ENCODE peak calls at places on chromosomes 11 and 22, in ten cellular contexts. One of them, this sample, is unnamed.
A peak's percentile ranks its signal among the peaks of the same experiment; 100 is the strongest.

GRCh38 chr11:123584737-123585136 is 69.7 kb downstream of the SCN3B start:
- DNase-seq in activated naive CD4-positive, alpha-beta T cell: no peak
- DNase-seq in naive thymus-derived CD8-positive, alpha-beta T cell: no peak
- DNase-seq in activated CD8-positive, alpha-beta memory T cell treated with anti-CD3 and anti-CD28 coated beads, Interleukin-2, amount 50 U/mL, for 4 hours: no peak
- DNase-seq in DMS153: no peak
- DNase-seq in BE2C: no peak
- DNase-seq in NCI-H1417: no peak
- DNase-seq in activated CD4-positive, alpha-beta T cell treated with anti-CD3 and anti-CD28 coated beads, Interleukin-2, amount 50 U/mL, for 48 hours: no peak
- DNase-seq in T-helper 9 cell: no peak
- DNase-seq in natural killer cell treated with Interleukin-12 subunit alpha and Interleukin-12 subunit beta and Interleukin-15 and Interleukin-18, amount 100 ng/mL, for 72 hours: no peak
- DNase-seq in this sample: no peak

GRCh38 chr22:23670378-23671295 is 20.2 kb upstream of the RGL4 start:
- DNase-seq in activated naive CD4-positive, alpha-beta T cell: no peak
- DNase-seq in naive thymus-derived CD8-positive, alpha-beta T cell: no peak
- DNase-seq in activated CD8-positive, alpha-beta memory T cell treated with anti-CD3 and anti-CD28 coated beads, Interleukin-2, amount 50 U/mL, for 4 hours: no peak
- DNase-seq in DMS153: no peak
- DNase-seq in BE2C: no peak
- DNase-seq in NCI-H1417: no peak
- DNase-seq in activated CD4-positive, alpha-beta T cell treated with anti-CD3 and anti-CD28 coated beads, Interleukin-2, amount 50 U/mL, for 48 hours: no peak
- DNase-seq in T-helper 9 cell: no peak
- DNase-seq in natural killer cell treated with Interleukin-12 subunit alpha and Interleukin-12 subunit beta and Interleukin-15 and Interleukin-18, amount 100 ng/mL, for 72 hours: no peak
- DNase-seq in this sample: no peak

GRCh38 chr11:115222218-115222862 is 281.9 kb downstream of the CADM1 start:
- DNase-seq in activated naive CD4-positive, alpha-beta T cell: no peak
- DNase-seq in naive thymus-derived CD8-positive, alpha-beta T cell: no peak
- DNase-seq in activated CD8-positive, alpha-beta memory T cell treated with anti-CD3 and anti-CD28 coated beads, Interleukin-2, amount 50 U/mL, for 4 hours: no peak
- DNase-seq in DMS153: peak; percentile 92
- DNase-seq in BE2C: no peak
- DNase-seq in NCI-H1417: peak; percentile 91
- DNase-seq in activated CD4-positive, alpha-beta T cell treated with anti-CD3 and anti-CD28 coated beads, Interleukin-2, amount 50 U/mL, for 48 hours: peak; percentile 15
- DNase-seq in T-helper 9 cell: no peak
- DNase-seq in natural killer cell treated with Interleukin-12 subunit alpha and Interleukin-12 subunit beta and Interleukin-15 and Interleukin-18, amount 100 ng/mL, for 72 hours: no peak
- DNase-seq in this sample: no peak

GRCh38 chr11:114326776-114327175 is 30.6 kb downstream of the NNMT start:
- DNase-seq in activated naive CD4-positive, alpha-beta T cell: no peak
- DNase-seq in naive thymus-derived CD8-positive, alpha-beta T cell: no peak
- DNase-seq in activated CD8-positive, alpha-beta memory T cell treated with anti-CD3 and anti-CD28 coated beads, Interleukin-2, amount 50 U/mL, for 4 hours: no peak
- DNase-seq in DMS153: no peak
- DNase-seq in BE2C: no peak
- DNase-seq in NCI-H1417: no peak
- DNase-seq in activated CD4-positive, alpha-beta T cell treated with anti-CD3 and anti-CD28 coated beads, Interleukin-2, amount 50 U/mL, for 48 hours: no peak
- DNase-seq in T-helper 9 cell: no peak
- DNase-seq in natural killer cell treated with Interleukin-12 subunit alpha and Interleukin-12 subunit beta and Interleukin-15 and Interleukin-18, amount 100 ng/mL, for 72 hours: no peak
- DNase-seq in this sample: no peak

GRCh38 chr11:68810164-68810563 is 31.6 kb downstream of the CPT1A start:
- DNase-seq in activated naive CD4-positive, alpha-beta T cell: no peak
- DNase-seq in naive thymus-derived CD8-positive, alpha-beta T cell: no peak
- DNase-seq in activated CD8-positive, alpha-beta memory T cell treated with anti-CD3 and anti-CD28 coated beads, Interleukin-2, amount 50 U/mL, for 4 hours: no peak
- DNase-seq in DMS153: no peak
- DNase-seq in BE2C: peak; percentile 86
- DNase-seq in NCI-H1417: no peak
- DNase-seq in activated CD4-positive, alpha-beta T cell treated with anti-CD3 and anti-CD28 coated beads, Interleukin-2, amount 50 U/mL, for 48 hours: no peak
- DNase-seq in T-helper 9 cell: no peak
- DNase-seq in natural killer cell treated with Interleukin-12 subunit alpha and Interleukin-12 subunit beta and Interleukin-15 and Interleukin-18, amount 100 ng/mL, for 72 hours: no peak
- DNase-seq in this sample: no peak

GRCh38 chr11:82775736-82776346 is 42.2 kb upstream of the FAM181B start:
- DNase-seq in activated naive CD4-positive, alpha-beta T cell: no peak
- DNase-seq in naive thymus-derived CD8-positive, alpha-beta T cell: no peak
- DNase-seq in activated CD8-positive, alpha-beta memory T cell treated with anti-CD3 and anti-CD28 coated beads, Interleukin-2, amount 50 U/mL, for 4 hours: no peak
- DNase-seq in DMS153: no peak
- DNase-seq in BE2C: peak; percentile 75
- DNase-seq in NCI-H1417: peak; percentile 6
- DNase-seq in activated CD4-positive, alpha-beta T cell treated with anti-CD3 and anti-CD28 coated beads, Interleukin-2, amount 50 U/mL, for 48 hours: peak; percentile 47
- DNase-seq in T-helper 9 cell: no peak
- DNase-seq in natural killer cell treated with Interleukin-12 subunit alpha and Interleukin-12 subunit beta and Interleukin-15 and Interleukin-18, amount 100 ng/mL, for 72 hours: no peak
- DNase-seq in this sample: peak; percentile 58

GRCh38 chr22:20656516-20656901 is 117.4 kb upstream of the SERPIND1 start:
- DNase-seq in activated naive CD4-positive, alpha-beta T cell: no peak
- DNase-seq in naive thymus-derived CD8-positive, alpha-beta T cell: no peak
- DNase-seq in activated CD8-positive, alpha-beta memory T cell treated with anti-CD3 and anti-CD28 coated beads, Interleukin-2, amount 50 U/mL, for 4 hours: no peak
- DNase-seq in DMS153: no peak
- DNase-seq in BE2C: no peak
- DNase-seq in NCI-H1417: no peak
- DNase-seq in activated CD4-positive, alpha-beta T cell treated with anti-CD3 and anti-CD28 coated beads, Interleukin-2, amount 50 U/mL, for 48 hours: no peak
- DNase-seq in T-helper 9 cell: no peak
- DNase-seq in natural killer cell treated with Interleukin-12 subunit alpha and Interleukin-12 subunit beta and Interleukin-15 and Interleukin-18, amount 100 ng/mL, for 72 hours: no peak
- DNase-seq in this sample: no peak

GRCh38 chr11:2539761-2540520 is 95.1 kb downstream of the KCNQ1 start:
- DNase-seq in activated naive CD4-positive, alpha-beta T cell: no peak
- DNase-seq in naive thymus-derived CD8-positive, alpha-beta T cell: no peak
- DNase-seq in activated CD8-positive, alpha-beta memory T cell treated with anti-CD3 and anti-CD28 coated beads, Interleukin-2, amount 50 U/mL, for 4 hours: peak; percentile 6
- DNase-seq in DMS153: no peak
- DNase-seq in BE2C: peak; percentile 0
- DNase-seq in NCI-H1417: no peak
- DNase-seq in activated CD4-positive, alpha-beta T cell treated with anti-CD3 and anti-CD28 coated beads, Interleukin-2, amount 50 U/mL, for 48 hours: no peak
- DNase-seq in T-helper 9 cell: no peak
- DNase-seq in natural killer cell treated with Interleukin-12 subunit alpha and Interleukin-12 subunit beta and Interleukin-15 and Interleukin-18, amount 100 ng/mL, for 72 hours: peak; percentile 54
- DNase-seq in this sample: no peak

GRCh38 chr22:25566812-25567211 is 2.3 kb downstream of the GRK3 start:
- DNase-seq in activated naive CD4-positive, alpha-beta T cell: no peak
- DNase-seq in naive thymus-derived CD8-positive, alpha-beta T cell: no peak
- DNase-seq in activated CD8-positive, alpha-beta memory T cell treated with anti-CD3 and anti-CD28 coated beads, Interleukin-2, amount 50 U/mL, for 4 hours: no peak
- DNase-seq in DMS153: no peak
- DNase-seq in BE2C: no peak
- DNase-seq in NCI-H1417: no peak
- DNase-seq in activated CD4-positive, alpha-beta T cell treated with anti-CD3 and anti-CD28 coated beads, Interleukin-2, amount 50 U/mL, for 48 hours: no peak
- DNase-seq in T-helper 9 cell: no peak
- DNase-seq in natural killer cell treated with Interleukin-12 subunit alpha and Interleukin-12 subunit beta and Interleukin-15 and Interleukin-18, amount 100 ng/mL, for 72 hours: no peak
- DNase-seq in this sample: no peak

GRCh38 chr22:40006641-40007040 is 11.9 kb downstream of the FAM83F start:
- DNase-seq in activated naive CD4-positive, alpha-beta T cell: no peak
- DNase-seq in naive thymus-derived CD8-positive, alpha-beta T cell: no peak
- DNase-seq in activated CD8-positive, alpha-beta memory T cell treated with anti-CD3 and anti-CD28 coated beads, Interleukin-2, amount 50 U/mL, for 4 hours: no peak
- DNase-seq in DMS153: no peak
- DNase-seq in BE2C: no peak
- DNase-seq in NCI-H1417: no peak
- DNase-seq in activated CD4-positive, alpha-beta T cell treated with anti-CD3 and anti-CD28 coated beads, Interleukin-2, amount 50 U/mL, for 48 hours: no peak
- DNase-seq in T-helper 9 cell: no peak
- DNase-seq in natural killer cell treated with Interleukin-12 subunit alpha and Interleukin-12 subunit beta and Interleukin-15 and Interleukin-18, amount 100 ng/mL, for 72 hours: no peak
- DNase-seq in this sample: no peak

GRCh38 chr11:112613051-112613972 is 347.9 kb upstream of the NCAM1 start:
- DNase-seq in activated naive CD4-positive, alpha-beta T cell: no peak
- DNase-seq in naive thymus-derived CD8-positive, alpha-beta T cell: no peak
- DNase-seq in activated CD8-positive, alpha-beta memory T cell treated with anti-CD3 and anti-CD28 coated beads, Interleukin-2, amount 50 U/mL, for 4 hours: no peak
- DNase-seq in DMS153: peak; percentile 3
- DNase-seq in BE2C: peak; percentile 66
- DNase-seq in NCI-H1417: peak; percentile 76
- DNase-seq in activated CD4-positive, alpha-beta T cell treated with anti-CD3 and anti-CD28 coated beads, Interleukin-2, amount 50 U/mL, for 48 hours: no peak
- DNase-seq in T-helper 9 cell: no peak
- DNase-seq in natural killer cell treated with Interleukin-12 subunit alpha and Interleukin-12 subunit beta and Interleukin-15 and Interleukin-18, amount 100 ng/mL, for 72 hours: no peak
- DNase-seq in this sample: no peak

GRCh38 chr11:44484211-44484610 is 81.3 kb upstream of the CD82 start:
- DNase-seq in activated naive CD4-positive, alpha-beta T cell: no peak
- DNase-seq in naive thymus-derived CD8-positive, alpha-beta T cell: no peak
- DNase-seq in activated CD8-positive, alpha-beta memory T cell treated with anti-CD3 and anti-CD28 coated beads, Interleukin-2, amount 50 U/mL, for 4 hours: no peak
- DNase-seq in DMS153: no peak
- DNase-seq in BE2C: peak; percentile 39
- DNase-seq in NCI-H1417: peak; percentile 25
- DNase-seq in activated CD4-positive, alpha-beta T cell treated with anti-CD3 and anti-CD28 coated beads, Interleukin-2, amount 50 U/mL, for 48 hours: peak; percentile 6
- DNase-seq in T-helper 9 cell: no peak
- DNase-seq in natural killer cell treated with Interleukin-12 subunit alpha and Interleukin-12 subunit beta and Interleukin-15 and Interleukin-18, amount 100 ng/mL, for 72 hours: no peak
- DNase-seq in this sample: peak; percentile 15

GRCh38 chr22:36765943-36766450 is 9.9 kb downstream of the IFT27 start:
- DNase-seq in activated naive CD4-positive, alpha-beta T cell: no peak
- DNase-seq in naive thymus-derived CD8-positive, alpha-beta T cell: no peak
- DNase-seq in activated CD8-positive, alpha-beta memory T cell treated with anti-CD3 and anti-CD28 coated beads, Interleukin-2, amount 50 U/mL, for 4 hours: no peak
- DNase-seq in DMS153: no peak
- DNase-seq in BE2C: peak; percentile 3
- DNase-seq in NCI-H1417: no peak
- DNase-seq in activated CD4-positive, alpha-beta T cell treated with anti-CD3 and anti-CD28 coated beads, Interleukin-2, amount 50 U/mL, for 48 hours: no peak
- DNase-seq in T-helper 9 cell: no peak
- DNase-seq in natural killer cell treated with Interleukin-12 subunit alpha and Interleukin-12 subunit beta and Interleukin-15 and Interleukin-18, amount 100 ng/mL, for 72 hours: peak; percentile 51
- DNase-seq in this sample: no peak

GRCh38 chr11:94750319-94751215 is 17.6 kb upstream of the AMOTL1 start:
- DNase-seq in activated naive CD4-positive, alpha-beta T cell: no peak
- DNase-seq in naive thymus-derived CD8-positive, alpha-beta T cell: no peak
- DNase-seq in activated CD8-positive, alpha-beta memory T cell treated with anti-CD3 and anti-CD28 coated beads, Interleukin-2, amount 50 U/mL, for 4 hours: no peak
- DNase-seq in DMS153: no peak
- DNase-seq in BE2C: no peak
- DNase-seq in NCI-H1417: no peak
- DNase-seq in activated CD4-positive, alpha-beta T cell treated with anti-CD3 and anti-CD28 coated beads, Interleukin-2, amount 50 U/mL, for 48 hours: no peak
- DNase-seq in T-helper 9 cell: no peak
- DNase-seq in natural killer cell treated with Interleukin-12 subunit alpha and Interleukin-12 subunit beta and Interleukin-15 and Interleukin-18, amount 100 ng/mL, for 72 hours: no peak
- DNase-seq in this sample: no peak

GRCh38 chr11:33542921-33543320 is 157.7 kb downstream of the C11orf91 start:
- DNase-seq in activated naive CD4-positive, alpha-beta T cell: no peak
- DNase-seq in naive thymus-derived CD8-positive, alpha-beta T cell: no peak
- DNase-seq in activated CD8-positive, alpha-beta memory T cell treated with anti-CD3 and anti-CD28 coated beads, Interleukin-2, amount 50 U/mL, for 4 hours: peak; percentile 18
- DNase-seq in DMS153: no peak
- DNase-seq in BE2C: peak; percentile 36
- DNase-seq in NCI-H1417: peak; percentile 59
- DNase-seq in activated CD4-positive, alpha-beta T cell treated with anti-CD3 and anti-CD28 coated beads, Interleukin-2, amount 50 U/mL, for 48 hours: peak; percentile 58
- DNase-seq in T-helper 9 cell: peak; percentile 25
- DNase-seq in natural killer cell treated with Interleukin-12 subunit alpha and Interleukin-12 subunit beta and Interleukin-15 and Interleukin-18, amount 100 ng/mL, for 72 hours: no peak
- DNase-seq in this sample: peak; percentile 70

GRCh38 chr22:50293441-50294318 is 13.8 kb downstream of the PLXNB2 start:
- DNase-seq in activated naive CD4-positive, alpha-beta T cell: no peak
- DNase-seq in naive thymus-derived CD8-positive, alpha-beta T cell: no peak
- DNase-seq in activated CD8-positive, alpha-beta memory T cell treated with anti-CD3 and anti-CD28 coated beads, Interleukin-2, amount 50 U/mL, for 4 hours: no peak
- DNase-seq in DMS153: peak; percentile 49
- DNase-seq in BE2C: peak; percentile 62
- DNase-seq in NCI-H1417: peak; percentile 14
- DNase-seq in activated CD4-positive, alpha-beta T cell treated with anti-CD3 and anti-CD28 coated beads, Interleukin-2, amount 50 U/mL, for 48 hours: no peak
- DNase-seq in T-helper 9 cell: no peak
- DNase-seq in natural killer cell treated with Interleukin-12 subunit alpha and Interleukin-12 subunit beta and Interleukin-15 and Interleukin-18, amount 100 ng/mL, for 72 hours: no peak
- DNase-seq in this sample: no peak

GRCh38 chr11:132054822-132055221 is 684.4 kb downstream of the NTM start:
- DNase-seq in activated naive CD4-positive, alpha-beta T cell: no peak
- DNase-seq in naive thymus-derived CD8-positive, alpha-beta T cell: no peak
- DNase-seq in activated CD8-positive, alpha-beta memory T cell treated with anti-CD3 and anti-CD28 coated beads, Interleukin-2, amount 50 U/mL, for 4 hours: no peak
- DNase-seq in DMS153: no peak
- DNase-seq in BE2C: no peak
- DNase-seq in NCI-H1417: no peak
- DNase-seq in activated CD4-positive, alpha-beta T cell treated with anti-CD3 and anti-CD28 coated beads, Interleukin-2, amount 50 U/mL, for 48 hours: no peak
- DNase-seq in T-helper 9 cell: no peak
- DNase-seq in natural killer cell treated with Interleukin-12 subunit alpha and Interleukin-12 subunit beta and Interleukin-15 and Interleukin-18, amount 100 ng/mL, for 72 hours: no peak
- DNase-seq in this sample: no peak

GRCh38 chr11:118021146-118021545 is 35.0 kb downstream of the IL10RA start:
- DNase-seq in activated naive CD4-positive, alpha-beta T cell: no peak
- DNase-seq in naive thymus-derived CD8-positive, alpha-beta T cell: no peak
- DNase-seq in activated CD8-positive, alpha-beta memory T cell treated with anti-CD3 and anti-CD28 coated beads, Interleukin-2, amount 50 U/mL, for 4 hours: no peak
- DNase-seq in DMS153: no peak
- DNase-seq in BE2C: no peak
- DNase-seq in NCI-H1417: no peak
- DNase-seq in activated CD4-positive, alpha-beta T cell treated with anti-CD3 and anti-CD28 coated beads, Interleukin-2, amount 50 U/mL, for 48 hours: no peak
- DNase-seq in T-helper 9 cell: no peak
- DNase-seq in natural killer cell treated with Interleukin-12 subunit alpha and Interleukin-12 subunit beta and Interleukin-15 and Interleukin-18, amount 100 ng/mL, for 72 hours: no peak
- DNase-seq in this sample: no peak

GRCh38 chr11:11077898-11078297 is 220.0 kb upstream of the ZBED5 start:
- DNase-seq in activated naive CD4-positive, alpha-beta T cell: no peak
- DNase-seq in naive thymus-derived CD8-positive, alpha-beta T cell: no peak
- DNase-seq in activated CD8-positive, alpha-beta memory T cell treated with anti-CD3 and anti-CD28 coated beads, Interleukin-2, amount 50 U/mL, for 4 hours: no peak
- DNase-seq in DMS153: no peak
- DNase-seq in BE2C: no peak
- DNase-seq in NCI-H1417: no peak
- DNase-seq in activated CD4-positive, alpha-beta T cell treated with anti-CD3 and anti-CD28 coated beads, Interleukin-2, amount 50 U/mL, for 48 hours: no peak
- DNase-seq in T-helper 9 cell: no peak
- DNase-seq in natural killer cell treated with Interleukin-12 subunit alpha and Interleukin-12 subunit beta and Interleukin-15 and Interleukin-18, amount 100 ng/mL, for 72 hours: no peak
- DNase-seq in this sample: no peak

GRCh38 chr22:27919943-27920755 is 1.1 kb upstream of the PITPNB start:
- DNase-seq in activated naive CD4-positive, alpha-beta T cell: no peak
- DNase-seq in naive thymus-derived CD8-positive, alpha-beta T cell: no peak
- DNase-seq in activated CD8-positive, alpha-beta memory T cell treated with anti-CD3 and anti-CD28 coated beads, Interleukin-2, amount 50 U/mL, for 4 hours: no peak
- DNase-seq in DMS153: peak; percentile 8
- DNase-seq in BE2C: peak; percentile 22
- DNase-seq in NCI-H1417: peak; percentile 70
- DNase-seq in activated CD4-positive, alpha-beta T cell treated with anti-CD3 and anti-CD28 coated beads, Interleukin-2, amount 50 U/mL, for 48 hours: no peak
- DNase-seq in T-helper 9 cell: no peak
- DNase-seq in natural killer cell treated with Interleukin-12 subunit alpha and Interleukin-12 subunit beta and Interleukin-15 and Interleukin-18, amount 100 ng/mL, for 72 hours: peak; percentile 66
- DNase-seq in this sample: peak; percentile 33

GRCh38 chr11:2662024-2662312 is 37.8 kb downstream of the KCNQ1OT1 start:
- DNase-seq in activated naive CD4-positive, alpha-beta T cell: no peak
- DNase-seq in naive thymus-derived CD8-positive, alpha-beta T cell: no peak
- DNase-seq in activated CD8-positive, alpha-beta memory T cell treated with anti-CD3 and anti-CD28 coated beads, Interleukin-2, amount 50 U/mL, for 4 hours: no peak
- DNase-seq in DMS153: no peak
- DNase-seq in BE2C: no peak
- DNase-seq in NCI-H1417: no peak
- DNase-seq in activated CD4-positive, alpha-beta T cell treated with anti-CD3 and anti-CD28 coated beads, Interleukin-2, amount 50 U/mL, for 48 hours: no peak
- DNase-seq in T-helper 9 cell: no peak
- DNase-seq in natural killer cell treated with Interleukin-12 subunit alpha and Interleukin-12 subunit beta and Interleukin-15 and Interleukin-18, amount 100 ng/mL, for 72 hours: no peak
- DNase-seq in this sample: no peak

GRCh38 chr11:24833598-24833997 is 336.7 kb downstream of the LUZP2 start:
- DNase-seq in activated naive CD4-positive, alpha-beta T cell: no peak
- DNase-seq in naive thymus-derived CD8-positive, alpha-beta T cell: no peak
- DNase-seq in activated CD8-positive, alpha-beta memory T cell treated with anti-CD3 and anti-CD28 coated beads, Interleukin-2, amount 50 U/mL, for 4 hours: no peak
- DNase-seq in DMS153: no peak
- DNase-seq in BE2C: no peak
- DNase-seq in NCI-H1417: no peak
- DNase-seq in activated CD4-positive, alpha-beta T cell treated with anti-CD3 and anti-CD28 coated beads, Interleukin-2, amount 50 U/mL, for 48 hours: no peak
- DNase-seq in T-helper 9 cell: no peak
- DNase-seq in natural killer cell treated with Interleukin-12 subunit alpha and Interleukin-12 subunit beta and Interleukin-15 and Interleukin-18, amount 100 ng/mL, for 72 hours: no peak
- DNase-seq in this sample: no peak

GRCh38 chr11:134425816-134426536 is 13.9 kb upstream of the B3GAT1 start:
- DNase-seq in activated naive CD4-positive, alpha-beta T cell: no peak
- DNase-seq in naive thymus-derived CD8-positive, alpha-beta T cell: no peak
- DNase-seq in activated CD8-positive, alpha-beta memory T cell treated with anti-CD3 and anti-CD28 coated beads, Interleukin-2, amount 50 U/mL, for 4 hours: no peak
- DNase-seq in DMS153: no peak
- DNase-seq in BE2C: no peak
- DNase-seq in NCI-H1417: no peak
- DNase-seq in activated CD4-positive, alpha-beta T cell treated with anti-CD3 and anti-CD28 coated beads, Interleukin-2, amount 50 U/mL, for 48 hours: no peak
- DNase-seq in T-helper 9 cell: no peak
- DNase-seq in natural killer cell treated with Interleukin-12 subunit alpha and Interleukin-12 subunit beta and Interleukin-15 and Interleukin-18, amount 100 ng/mL, for 72 hours: no peak
- DNase-seq in this sample: no peak

GRCh38 chr11:10072142-10072541 is 221.9 kb downstream of the SBF2 start:
- DNase-seq in activated naive CD4-positive, alpha-beta T cell: no peak
- DNase-seq in naive thymus-derived CD8-positive, alpha-beta T cell: no peak
- DNase-seq in activated CD8-positive, alpha-beta memory T cell treated with anti-CD3 and anti-CD28 coated beads, Interleukin-2, amount 50 U/mL, for 4 hours: no peak
- DNase-seq in DMS153: no peak
- DNase-seq in BE2C: no peak
- DNase-seq in NCI-H1417: no peak
- DNase-seq in activated CD4-positive, alpha-beta T cell treated with anti-CD3 and anti-CD28 coated beads, Interleukin-2, amount 50 U/mL, for 48 hours: no peak
- DNase-seq in T-helper 9 cell: no peak
- DNase-seq in natural killer cell treated with Interleukin-12 subunit alpha and Interleukin-12 subunit beta and Interleukin-15 and Interleukin-18, amount 100 ng/mL, for 72 hours: no peak
- DNase-seq in this sample: no peak

GRCh38 chr22:28548411-28548810 is 131.2 kb downstream of the TTC28 start:
- DNase-seq in activated naive CD4-positive, alpha-beta T cell: no peak
- DNase-seq in naive thymus-derived CD8-positive, alpha-beta T cell: no peak
- DNase-seq in activated CD8-positive, alpha-beta memory T cell treated with anti-CD3 and anti-CD28 coated beads, Interleukin-2, amount 50 U/mL, for 4 hours: no peak
- DNase-seq in DMS153: no peak
- DNase-seq in BE2C: no peak
- DNase-seq in NCI-H1417: no peak
- DNase-seq in activated CD4-positive, alpha-beta T cell treated with anti-CD3 and anti-CD28 coated beads, Interleukin-2, amount 50 U/mL, for 48 hours: no peak
- DNase-seq in T-helper 9 cell: no peak
- DNase-seq in natural killer cell treated with Interleukin-12 subunit alpha and Interleukin-12 subunit beta and Interleukin-15 and Interleukin-18, amount 100 ng/mL, for 72 hours: no peak
- DNase-seq in this sample: no peak

GRCh38 chr22:41217553-41218157 is 12.5 kb downstream of the L3MBTL2 start:
- DNase-seq in activated naive CD4-positive, alpha-beta T cell: no peak
- DNase-seq in naive thymus-derived CD8-positive, alpha-beta T cell: peak; percentile 16
- DNase-seq in activated CD8-positive, alpha-beta memory T cell treated with anti-CD3 and anti-CD28 coated beads, Interleukin-2, amount 50 U/mL, for 4 hours: no peak
- DNase-seq in DMS153: peak; percentile 21
- DNase-seq in BE2C: peak; percentile 69
- DNase-seq in NCI-H1417: peak; percentile 12
- DNase-seq in activated CD4-positive, alpha-beta T cell treated with anti-CD3 and anti-CD28 coated beads, Interleukin-2, amount 50 U/mL, for 48 hours: peak; percentile 56
- DNase-seq in T-helper 9 cell: no peak
- DNase-seq in natural killer cell treated with Interleukin-12 subunit alpha and Interleukin-12 subunit beta and Interleukin-15 and Interleukin-18, amount 100 ng/mL, for 72 hours: no peak
- DNase-seq in this sample: peak; percentile 61

GRCh38 chr22:41302016-41302767 is 867 bp downstream of the ZC3H7B start:
- DNase-seq in activated naive CD4-positive, alpha-beta T cell: no peak
- DNase-seq in naive thymus-derived CD8-positive, alpha-beta T cell: no peak
- DNase-seq in activated CD8-positive, alpha-beta memory T cell treated with anti-CD3 and anti-CD28 coated beads, Interleukin-2, amount 50 U/mL, for 4 hours: peak; percentile 24
- DNase-seq in DMS153: no peak
- DNase-seq in BE2C: peak; percentile 34
- DNase-seq in NCI-H1417: peak; percentile 45
- DNase-seq in activated CD4-positive, alpha-beta T cell treated with anti-CD3 and anti-CD28 coated beads, Interleukin-2, amount 50 U/mL, for 48 hours: peak; percentile 19
- DNase-seq in T-helper 9 cell: no peak
- DNase-seq in natural killer cell treated with Interleukin-12 subunit alpha and Interleukin-12 subunit beta and Interleukin-15 and Interleukin-18, amount 100 ng/mL, for 72 hours: no peak
- DNase-seq in this sample: no peak

GRCh38 chr11:31761636-31762035 is 49.5 kb downstream of the PAX6 start:
- DNase-seq in activated naive CD4-positive, alpha-beta T cell: no peak
- DNase-seq in naive thymus-derived CD8-positive, alpha-beta T cell: no peak
- DNase-seq in activated CD8-positive, alpha-beta memory T cell treated with anti-CD3 and anti-CD28 coated beads, Interleukin-2, amount 50 U/mL, for 4 hours: no peak
- DNase-seq in DMS153: no peak
- DNase-seq in BE2C: no peak
- DNase-seq in NCI-H1417: no peak
- DNase-seq in activated CD4-positive, alpha-beta T cell treated with anti-CD3 and anti-CD28 coated beads, Interleukin-2, amount 50 U/mL, for 48 hours: no peak
- DNase-seq in T-helper 9 cell: no peak
- DNase-seq in natural killer cell treated with Interleukin-12 subunit alpha and Interleukin-12 subunit beta and Interleukin-15 and Interleukin-18, amount 100 ng/mL, for 72 hours: no peak
- DNase-seq in this sample: no peak